ENCODE peak calls at places on chromosome 12, in five cellular contexts. One of them, this sample, is unnamed.

GRCh38 chr12:80707830-80708534 is 548 bp downstream of the MYF6 start:
- DNase-seq in ascending aorta: no peak
- DNase-seq in right cardiac atrium: peak
- DNase-seq in IMR-90: no peak
- DNase-seq in HFF-Myc: no peak
- DNase-seq in this sample: no peak

GRCh38 chr12:57214398-57214781 is 2.2 kb upstream of the NXPH4 start:
- DNase-seq in IMR-90: peak
- DNase-seq in right cardiac atrium: peak
- DNase-seq in HFF-Myc: no peak
- DNase-seq in ascending aorta: no peak
- DNase-seq in this sample: peak

GRCh38 chr12:16531623-16532022 is 74.3 kb downstream of the LMO3 start:
- DNase-seq in IMR-90: no peak
- DNase-seq in ascending aorta: no peak
- DNase-seq in right cardiac atrium: no peak
- DNase-seq in HFF-Myc: no peak
- DNase-seq in this sample: no peak

GRCh38 chr12:126483145-126484068 is 1418.2 kb downstream of the AACS start:
- DNase-seq in right cardiac atrium: no peak
- DNase-seq in HFF-Myc: no peak
- DNase-seq in IMR-90: no peak
- DNase-seq in ascending aorta: no peak
- DNase-seq in this sample: peak

GRCh38 chr12:89645434-89645833 is 63.2 kb downstream of the ATP2B1 start:
- DNase-seq in ascending aorta: no peak
- DNase-seq in IMR-90: no peak
- DNase-seq in right cardiac atrium: no peak
- DNase-seq in HFF-Myc: no peak
- DNase-seq in this sample: no peak

GRCh38 chr12:68406134-68406576 is 74.0 kb upstream of the MDM1 start:
- DNase-seq in ascending aorta: peak
- DNase-seq in IMR-90: peak
- DNase-seq in HFF-Myc: peak
- DNase-seq in right cardiac atrium: peak
- DNase-seq in this sample: peak

GRCh38 chr12:57838594-57839302 is 7.8 kb downstream of the CTDSP2 start:
- DNase-seq in IMR-90: peak
- DNase-seq in ascending aorta: no peak
- DNase-seq in HFF-Myc: no peak
- DNase-seq in right cardiac atrium: no peak
- DNase-seq in this sample: peak

GRCh38 chr12:117134059-117134458 is 34.8 kb upstream of the TESC start:
- DNase-seq in IMR-90: no peak
- DNase-seq in HFF-Myc: no peak
- DNase-seq in right cardiac atrium: no peak
- DNase-seq in ascending aorta: no peak
- DNase-seq in this sample: no peak

GRCh38 chr12:71938728-71939385 is at the start of gene TPH2:
- DNase-seq in right cardiac atrium: peak
- DNase-seq in ascending aorta: no peak
- DNase-seq in IMR-90: peak
- DNase-seq in HFF-Myc: no peak
- DNase-seq in this sample: peak

GRCh38 chr12:65511134-65511912 is 232.8 kb downstream of the MSRB3 start:
- DNase-seq in HFF-Myc: no peak
- DNase-seq in right cardiac atrium: peak
- DNase-seq in IMR-90: no peak
- DNase-seq in ascending aorta: no peak
- DNase-seq in this sample: no peak

GRCh38 chr12:1842183-1842904 is 22.0 kb downstream of the LRTM2 start:
- DNase-seq in ascending aorta: peak
- DNase-seq in right cardiac atrium: no peak
- DNase-seq in HFF-Myc: no peak
- DNase-seq in IMR-90: no peak
- DNase-seq in this sample: no peak

GRCh38 chr12:40745386-40745785 is 53.1 kb downstream of the CNTN1 start:
- DNase-seq in right cardiac atrium: no peak
- DNase-seq in ascending aorta: no peak
- DNase-seq in HFF-Myc: no peak
- DNase-seq in IMR-90: no peak
- DNase-seq in this sample: no peak

GRCh38 chr12:113246478-113247122 is 25.3 kb downstream of the TPCN1 start:
- DNase-seq in IMR-90: peak
- DNase-seq in ascending aorta: no peak
- DNase-seq in right cardiac atrium: no peak
- DNase-seq in HFF-Myc: no peak
- DNase-seq in this sample: no peak

GRCh38 chr12:108858399-108859074 is 1.2 kb upstream of the SSH1 start:
- DNase-seq in right cardiac atrium: no peak
- DNase-seq in HFF-Myc: no peak
- DNase-seq in ascending aorta: no peak
- DNase-seq in IMR-90: no peak
- DNase-seq in this sample: no peak

GRCh38 chr12:108666326-108666995 is 32.8 kb upstream of the SELPLG start:
- DNase-seq in HFF-Myc: no peak
- DNase-seq in IMR-90: peak
- DNase-seq in right cardiac atrium: peak
- DNase-seq in ascending aorta: no peak
- DNase-seq in this sample: peak

GRCh38 chr12:10363922-10364838 is 25.7 kb downstream of the KLRK1 start:
- DNase-seq in ascending aorta: no peak
- DNase-seq in IMR-90: peak
- DNase-seq in right cardiac atrium: peak
- DNase-seq in HFF-Myc: no peak
- DNase-seq in this sample: peak

GRCh38 chr12:47902131-47902639 is 2.6 kb downstream of the VDR start:
- DNase-seq in IMR-90: no peak
- DNase-seq in ascending aorta: no peak
- DNase-seq in right cardiac atrium: no peak
- DNase-seq in HFF-Myc: no peak
- DNase-seq in this sample: no peak

GRCh38 chr12:108589028-108589839 is 8.7 kb downstream of the TMEM119 start:
- DNase-seq in ascending aorta: no peak
- DNase-seq in right cardiac atrium: no peak
- DNase-seq in HFF-Myc: peak
- DNase-seq in IMR-90: no peak
- DNase-seq in this sample: peak

GRCh38 chr12:89671469-89671868 is 37.2 kb downstream of the ATP2B1 start:
- DNase-seq in right cardiac atrium: no peak
- DNase-seq in HFF-Myc: no peak
- DNase-seq in ascending aorta: no peak
- DNase-seq in IMR-90: peak
- DNase-seq in this sample: peak

GRCh38 chr12:104684884-104685283 is 228.1 kb downstream of the CHST11 start:
- DNase-seq in IMR-90: peak
- DNase-seq in right cardiac atrium: no peak
- DNase-seq in ascending aorta: no peak
- DNase-seq in HFF-Myc: peak
- DNase-seq in this sample: peak

GRCh38 chr12:10395390-10395998 is 5.7 kb upstream of the KLRK1 start:
- DNase-seq in ascending aorta: peak
- DNase-seq in right cardiac atrium: no peak
- DNase-seq in HFF-Myc: peak
- DNase-seq in IMR-90: peak
- DNase-seq in this sample: peak

GRCh38 chr12:130357729-130358330 is 20.1 kb downstream of the PIWIL1 start:
- DNase-seq in IMR-90: no peak
- DNase-seq in HFF-Myc: no peak
- DNase-seq in ascending aorta: no peak
- DNase-seq in right cardiac atrium: no peak
- DNase-seq in this sample: no peak

GRCh38 chr12:89824822-89825221 is 116.2 kb upstream of the ATP2B1 start:
- DNase-seq in HFF-Myc: no peak
- DNase-seq in right cardiac atrium: no peak
- DNase-seq in IMR-90: no peak
- DNase-seq in ascending aorta: no peak
- DNase-seq in this sample: no peak

GRCh38 chr12:40261937-40262336 is 37.1 kb downstream of the LRRK2 start:
- DNase-seq in IMR-90: no peak
- DNase-seq in HFF-Myc: no peak
- DNase-seq in ascending aorta: no peak
- DNase-seq in right cardiac atrium: no peak
- DNase-seq in this sample: no peak

GRCh38 chr12:112005419-112006395 is 7.3 kb downstream of the TMEM116 start:
- DNase-seq in HFF-Myc: no peak
- DNase-seq in IMR-90: peak
- DNase-seq in ascending aorta: no peak
- DNase-seq in right cardiac atrium: no peak
- DNase-seq in this sample: peak

GRCh38 chr12:120536064-120536791 is 2.1 kb downstream of the RNF10 start:
- DNase-seq in ascending aorta: no peak
- DNase-seq in HFF-Myc: no peak
- DNase-seq in IMR-90: no peak
- DNase-seq in right cardiac atrium: no peak
- DNase-seq in this sample: no peak

GRCh38 chr12:49244161-49244560 is 20.7 kb upstream of the TUBA1C start:
- DNase-seq in HFF-Myc: no peak
- DNase-seq in ascending aorta: no peak
- DNase-seq in IMR-90: peak
- DNase-seq in right cardiac atrium: no peak
- DNase-seq in this sample: peak

GRCh38 chr12:82862069-82862841 is 175.5 kb downstream of the TMTC2 start:
- DNase-seq in IMR-90: peak
- DNase-seq in ascending aorta: no peak
- DNase-seq in HFF-Myc: peak
- DNase-seq in right cardiac atrium: no peak
- DNase-seq in this sample: peak

GRCh38 chr12:15856097-15856982 is 25.8 kb upstream of the STRAP start:
- DNase-seq in IMR-90: peak
- DNase-seq in right cardiac atrium: no peak
- DNase-seq in HFF-Myc: peak
- DNase-seq in ascending aorta: peak
- DNase-seq in this sample: peak

GRCh38 chr12:82781288-82782078 is 94.8 kb downstream of the TMTC2 start:
- DNase-seq in HFF-Myc: no peak
- DNase-seq in IMR-90: no peak
- DNase-seq in right cardiac atrium: no peak
- DNase-seq in ascending aorta: no peak
- DNase-seq in this sample: no peak

DNA sequence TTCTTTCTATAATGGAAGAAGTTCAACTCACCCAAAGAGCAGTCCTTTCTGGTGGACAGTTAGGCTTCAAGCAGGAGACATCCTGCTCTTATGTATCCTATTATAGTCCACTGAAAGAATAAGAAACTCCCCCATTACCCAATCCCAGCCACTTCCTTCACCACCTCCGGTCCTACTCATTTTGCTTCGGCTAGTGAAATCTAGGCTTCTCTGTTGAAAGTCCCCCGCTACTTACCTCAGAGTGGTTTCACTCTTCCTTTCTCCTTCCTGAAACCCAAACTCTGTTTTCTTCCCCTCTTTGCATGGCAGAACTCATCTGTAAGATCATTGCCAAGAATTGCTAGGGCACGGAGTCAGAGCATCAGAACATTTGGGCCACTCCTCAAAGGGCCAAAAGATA is at the start of gene GPR84:
- DNase-seq in HFF-Myc: no peak
- DNase-seq in IMR-90: no peak
- DNase-seq in right cardiac atrium: no peak
- DNase-seq in ascending aorta: no peak
- DNase-seq in this sample: peak
- H3K4me3 ChIP-seq in HFF-Myc: no peak
- H3K4me3 ChIP-seq in IMR-90: no peak
- H3K4me3 ChIP-seq in right cardiac atrium: no peak
- H3K4me3 ChIP-seq in ascending aorta: no peak
- H3K4me3 ChIP-seq in this sample: no peak

GRCh38 chr12:53463802-53464375 is 12.0 kb downstream of the PCBP2 start:
- DNase-seq in ascending aorta: no peak
- DNase-seq in right cardiac atrium: no peak
- DNase-seq in IMR-90: no peak
- DNase-seq in HFF-Myc: no peak
- DNase-seq in this sample: no peak

GRCh38 chr12:53461059-53461458 is 9.2 kb downstream of the PCBP2 start:
- DNase-seq in IMR-90: no peak
- DNase-seq in right cardiac atrium: no peak
- DNase-seq in ascending aorta: no peak
- DNase-seq in HFF-Myc: no peak
- DNase-seq in this sample: no peak

GRCh38 chr12:53459097-53459496 is 7.2 kb downstream of the PCBP2 start:
- DNase-seq in HFF-Myc: no peak
- DNase-seq in right cardiac atrium: no peak
- DNase-seq in ascending aorta: no peak
- DNase-seq in IMR-90: no peak
- DNase-seq in this sample: no peak

GRCh38 chr12:53462935-53463334 is 11.0 kb downstream of the PCBP2 start:
- DNase-seq in right cardiac atrium: no peak
- DNase-seq in IMR-90: no peak
- DNase-seq in ascending aorta: no peak
- DNase-seq in HFF-Myc: no peak
- DNase-seq in this sample: no peak

DNA sequence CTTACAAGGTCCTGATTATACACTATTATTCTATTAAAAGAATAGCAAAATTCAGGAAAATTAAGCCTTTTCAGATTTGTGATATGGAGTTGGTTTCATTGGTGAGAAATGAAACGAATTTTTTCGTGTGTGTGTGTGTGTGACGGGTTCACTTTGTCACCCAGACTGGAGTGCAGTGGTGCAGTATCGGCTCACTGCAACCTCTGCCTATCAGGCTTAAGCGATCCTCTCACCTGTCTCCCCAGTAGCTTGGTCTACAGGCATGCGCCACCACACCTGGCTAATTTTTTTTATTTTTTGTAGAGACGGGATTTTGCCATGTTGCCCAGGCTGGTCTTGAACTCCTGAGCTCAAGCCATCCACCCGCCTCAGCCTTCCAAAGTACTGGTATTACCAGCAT is 9.7 kb downstream of the PCBP2 start:
- DNase-seq in right cardiac atrium: no peak
- DNase-seq in ascending aorta: no peak
- DNase-seq in IMR-90: no peak
- DNase-seq in HFF-Myc: no peak
- DNase-seq in this sample: no peak
- H3K4me3 ChIP-seq in right cardiac atrium: no peak
- H3K4me3 ChIP-seq in ascending aorta: no peak
- H3K4me3 ChIP-seq in IMR-90: no peak
- H3K4me3 ChIP-seq in HFF-Myc: no peak
- H3K4me3 ChIP-seq in this sample: no peak

DNA sequence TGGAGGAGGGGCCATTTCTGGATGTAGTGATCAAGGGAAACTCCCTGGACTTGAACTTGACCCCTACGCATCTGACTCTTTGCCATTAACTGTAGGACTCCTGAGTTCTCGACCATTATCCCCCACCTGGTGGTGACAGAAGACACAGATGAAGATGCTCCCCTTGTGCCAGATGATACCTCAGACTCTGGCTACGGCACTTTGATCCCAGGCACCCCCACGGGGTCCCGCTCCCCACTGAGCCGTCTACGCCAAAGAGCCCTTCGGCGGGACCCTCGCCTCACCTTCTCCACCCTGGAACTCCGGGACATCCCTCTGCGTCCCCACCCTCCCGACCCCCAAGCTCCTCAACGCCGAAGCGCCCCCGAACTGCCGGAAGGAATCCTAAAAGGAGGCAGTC is 14.7 kb downstream of the TNFRSF1A start:
- DNase-seq in right cardiac atrium: peak
- DNase-seq in HFF-Myc: no peak
- DNase-seq in IMR-90: no peak
- DNase-seq in ascending aorta: no peak
- DNase-seq in this sample: no peak
- H3K4me3 ChIP-seq in right cardiac atrium: no peak
- H3K4me3 ChIP-seq in HFF-Myc: no peak
- H3K4me3 ChIP-seq in IMR-90: no peak
- H3K4me3 ChIP-seq in ascending aorta: no peak
- H3K4me3 ChIP-seq in this sample: no peak

GRCh38 chr12:31119531-31120211 is 46.0 kb downstream of the DDX11 start:
- DNase-seq in IMR-90: no peak
- DNase-seq in HFF-Myc: no peak
- DNase-seq in ascending aorta: no peak
- DNase-seq in right cardiac atrium: peak
- DNase-seq in this sample: no peak
- H3K4me3 ChIP-seq in IMR-90: no peak
- H3K4me3 ChIP-seq in HFF-Myc: no peak
- H3K4me3 ChIP-seq in ascending aorta: peak
- H3K4me3 ChIP-seq in right cardiac atrium: peak
- H3K4me3 ChIP-seq in this sample: no peak